ENCODE peak calls at places on chromosomes 6 and 20, in ten cellular contexts. O is brain microvascular endothelial cell; K is DND-41; U is lower lobe of right lung; Z is choroid plexus epithelial cell; I is ovary; A is CD8-positive, alpha-beta T cell; F is GM23338; R is tibial artery; B is psoas muscle. J is an unnamed sample.

GRCh38 chr6:9039258-9039657 is 603.9 kb upstream of the SLC35B3 start:
- DNase-seq in O (no peak), K (no peak), U (no peak), Z (peak), I (no peak), A (no peak), F (no peak), R (no peak), B (no peak), J (no peak)

GRCh38 chr6:137680678-137681346 is 186.2 kb upstream of the TNFAIP3 start:
- DNase-seq in O (peak), K (no peak), U (no peak), Z (peak), I (no peak), A (no peak), F (no peak), R (no peak), B (no peak), J (no peak)

GRCh38 chr6:23533311-23533710 is 592.7 kb upstream of the NRSN1 start:
- DNase-seq in O (no peak), K (no peak), U (no peak), Z (no peak), I (no peak), A (no peak), F (no peak), R (no peak), B (no peak), J (no peak)

GRCh38 chr6:142802124-142802523 is 142.9 kb downstream of the HIVEP2 start:
- DNase-seq in O (peak), K (no peak), U (no peak), Z (peak), I (no peak), A (no peak), F (peak), R (no peak), B (no peak), J (no peak)

GRCh38 chr20:40980106-40980827 is 48.4 kb upstream of the TOP1 start:
- DNase-seq in O (no peak), K (no peak), U (no peak), Z (peak), I (no peak), A (no peak), F (no peak), R (no peak), B (no peak), J (no peak)

GRCh38 chr6:144216668-144217218 is 66.4 kb downstream of the STX11 start:
- DNase-seq in O (no peak), K (no peak), U (peak), Z (no peak), I (no peak), A (peak), F (peak), R (no peak), B (peak), J (no peak)

GRCh38 chr20:40562031-40562430 is 127.0 kb downstream of the MAFB start:
- DNase-seq in O (peak), K (no peak), U (peak), Z (peak), I (no peak), A (no peak), F (no peak), R (no peak), B (no peak), J (no peak)

GRCh38 chr6:166097914-166098522 is 69.6 kb downstream of the TBXT start:
- DNase-seq in O (peak), K (peak), U (peak), Z (peak), I (peak), A (peak), F (peak), R (peak), B (peak), J (no peak)

GRCh38 chr6:75147512-75147911 is 58.3 kb downstream of the COL12A1 start:
- DNase-seq in O (no peak), K (no peak), U (no peak), Z (peak), I (no peak), A (no peak), F (no peak), R (no peak), B (no peak), J (no peak)

GRCh38 chr6:132768051-132768517 is 10.4 kb upstream of the VNN2 start:
- DNase-seq in O (no peak), K (no peak), U (peak), Z (peak), I (no peak), A (no peak), F (peak), R (peak), B (no peak), J (peak)

GRCh38 chr6:33851959-33852358 is 48.2 kb upstream of the MLN start:
- DNase-seq in O (no peak), K (no peak), U (no peak), Z (peak), I (no peak), A (peak), F (peak), R (no peak), B (no peak), J (no peak)

GRCh38 chr6:3454206-3455016 is 2.4 kb downstream of the SLC22A23 start:
- DNase-seq in O (no peak), K (no peak), U (no peak), Z (no peak), I (no peak), A (no peak), F (no peak), R (no peak), B (no peak), J (no peak)

GRCh38 chr20:1375515-1375914 is 17.3 kb downstream of the FKBP1A start:
- DNase-seq in O (peak), K (no peak), U (no peak), Z (peak), I (no peak), A (no peak), F (no peak), R (no peak), B (no peak), J (no peak)

GRCh38 chr6:42459888-42460287 is 8.2 kb upstream of the TRERF1 start:
- DNase-seq in O (no peak), K (no peak), U (no peak), Z (no peak), I (no peak), A (no peak), F (no peak), R (no peak), B (no peak), J (no peak)

GRCh38 chr20:20710847-20711315 is 1.6 kb downstream of the RALGAPA2 start:
- DNase-seq in O (no peak), K (no peak), U (peak), Z (no peak), I (no peak), A (peak), F (no peak), R (no peak), B (no peak), J (no peak)

GRCh38 chr6:41552723-41553122 is 6.5 kb downstream of the FOXP4 start:
- DNase-seq in O (no peak), K (no peak), U (no peak), Z (no peak), I (no peak), A (no peak), F (no peak), R (no peak), B (no peak), J (no peak)

GRCh38 chr6:168397011-168397410 is 44.0 kb upstream of the SMOC2 start:
- DNase-seq in O (no peak), K (no peak), U (no peak), Z (no peak), I (no peak), A (no peak), F (no peak), R (no peak), B (no peak), J (no peak)

GRCh38 chr6:36276581-36277536 is 7.0 kb downstream of the PNPLA1 start:
- DNase-seq in O (no peak), K (no peak), U (no peak), Z (no peak), I (no peak), A (no peak), F (no peak), R (no peak), B (no peak), J (no peak)

GRCh38 chr20:35702051-35702823 is 3.0 kb downstream of the ROMO1 start:
- DNase-seq in O (no peak), K (no peak), U (no peak), Z (no peak), I (peak), A (no peak), F (no peak), R (no peak), B (no peak), J (no peak)

GRCh38 chr6:12298995-12299394 is 8.8 kb downstream of the EDN1 start:
- DNase-seq in O (no peak), K (no peak), U (no peak), Z (no peak), I (no peak), A (no peak), F (no peak), R (no peak), B (no peak), J (no peak)

GRCh38 chr20:33871362-33871761 is 60.2 kb downstream of the CHMP4B start:
- DNase-seq in O (no peak), K (no peak), U (no peak), Z (no peak), I (no peak), A (no peak), F (no peak), R (no peak), B (no peak), J (no peak)

GRCh38 chr6:143397229-143398222 is 53.0 kb downstream of the ADAT2 start:
- DNase-seq in O (peak), K (no peak), U (peak), Z (peak), I (peak), A (peak), F (peak), R (peak), B (peak), J (no peak)

GRCh38 chr6:32046450-32047083 is 8.4 kb downstream of the CYP21A2 start:
- DNase-seq in O (no peak), K (no peak), U (no peak), Z (peak), I (peak), A (no peak), F (peak), R (peak), B (peak), J (no peak)

GRCh38 chr6:159043986-159044385 is 805 bp downstream of the TAGAP start:
- DNase-seq in O (no peak), K (peak), U (no peak), Z (no peak), I (no peak), A (no peak), F (no peak), R (no peak), B (no peak), J (peak)

GRCh38 chr6:113015249-113015648 is 668.1 kb downstream of the RFPL4B start:
- DNase-seq in O (no peak), K (no peak), U (no peak), Z (peak), I (no peak), A (no peak), F (no peak), R (no peak), B (no peak), J (no peak)

GRCh38 chr6:142683688-142684087 is 261.3 kb downstream of the HIVEP2 start:
- DNase-seq in O (no peak), K (no peak), U (no peak), Z (no peak), I (no peak), A (no peak), F (no peak), R (no peak), B (no peak), J (no peak)

GRCh38 chr6:89611666-89612065 is 26.9 kb downstream of the LYRM2 start:
- DNase-seq in O (peak), K (no peak), U (no peak), Z (peak), I (no peak), A (no peak), F (no peak), R (no peak), B (no peak), J (peak)

GRCh38 chr6:25181923-25182322 is 97.3 kb upstream of the CARMIL1 start:
- DNase-seq in O (no peak), K (no peak), U (no peak), Z (no peak), I (no peak), A (no peak), F (no peak), R (no peak), B (no peak), J (no peak)

GRCh38 chr20:63718996-63719395 is 11.2 kb downstream of the ZGPAT start:
- DNase-seq in O (no peak), K (no peak), U (no peak), Z (no peak), I (no peak), A (no peak), F (no peak), R (no peak), B (no peak), J (no peak)

GRCh38 chr6:31888281-31889258 is 8.9 kb downstream of the EHMT2 start:
- DNase-seq in O (no peak), K (peak), U (no peak), Z (no peak), I (no peak), A (peak), F (peak), R (no peak), B (no peak), J (peak)

GRCh38 chr6:38836585-38836984 is 121.5 kb downstream of the DNAH8 start:
- DNase-seq in O (no peak), K (no peak), U (no peak), Z (no peak), I (no peak), A (no peak), F (peak), R (no peak), B (no peak), J (no peak)

GRCh38 chr6:43938178-43939101 is 168.4 kb downstream of the VEGFA start:
- DNase-seq in O (no peak), K (peak), U (no peak), Z (no peak), I (peak), A (no peak), F (no peak), R (peak), B (no peak), J (no peak)

DNA sequence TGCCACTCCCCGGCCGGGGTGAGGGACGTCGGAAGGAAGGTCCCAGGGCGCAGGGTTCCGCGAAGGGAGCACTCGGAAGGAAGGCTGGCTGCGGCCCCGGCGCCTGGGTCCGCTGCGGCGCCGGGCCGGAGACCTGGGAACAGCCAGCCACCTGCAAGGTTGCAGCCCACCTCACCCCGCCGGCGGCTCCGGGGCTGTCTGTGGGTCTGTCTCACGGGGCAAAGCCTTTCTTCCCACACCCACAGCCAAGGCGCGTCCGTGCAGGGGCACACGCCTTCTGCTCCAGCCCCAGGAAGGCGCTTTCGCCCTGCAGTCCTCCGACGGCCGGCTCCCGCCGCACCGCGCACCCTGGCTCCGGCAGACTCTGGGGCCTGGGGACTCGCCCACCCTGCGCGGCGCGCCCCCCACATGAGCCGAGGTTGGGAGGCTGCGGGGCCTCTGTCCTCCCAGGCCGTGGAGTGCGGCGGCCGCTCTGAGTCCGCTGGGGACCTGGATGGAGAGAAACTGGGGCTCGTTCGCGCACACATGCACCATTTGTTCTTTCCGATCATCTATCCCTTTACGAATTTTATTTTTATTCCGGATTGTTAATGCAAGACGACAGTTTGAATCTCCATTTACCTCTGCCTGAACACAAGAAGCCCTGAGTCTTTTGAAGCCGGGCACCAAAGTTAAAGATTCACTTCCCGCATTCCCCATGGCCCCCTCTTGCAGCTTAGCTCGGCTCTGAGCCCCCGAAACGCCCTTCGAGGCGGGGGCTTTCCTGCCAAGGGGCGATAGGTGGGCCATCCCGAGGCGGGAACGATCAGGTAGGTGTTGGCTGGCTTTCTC is 4.5 kb upstream of the FOXC1 start:
- DNase-seq in O (no peak), K (no peak), U (no peak), Z (no peak), I (no peak), A (no peak), F (peak), R (peak), B (peak), J (no peak)
- H3K4me3 ChIP-seq in O (no peak), K (no peak), U (peak), Z (no peak), I (peak), A (peak), F (peak), R (peak), B (peak), J (no peak)

DNA sequence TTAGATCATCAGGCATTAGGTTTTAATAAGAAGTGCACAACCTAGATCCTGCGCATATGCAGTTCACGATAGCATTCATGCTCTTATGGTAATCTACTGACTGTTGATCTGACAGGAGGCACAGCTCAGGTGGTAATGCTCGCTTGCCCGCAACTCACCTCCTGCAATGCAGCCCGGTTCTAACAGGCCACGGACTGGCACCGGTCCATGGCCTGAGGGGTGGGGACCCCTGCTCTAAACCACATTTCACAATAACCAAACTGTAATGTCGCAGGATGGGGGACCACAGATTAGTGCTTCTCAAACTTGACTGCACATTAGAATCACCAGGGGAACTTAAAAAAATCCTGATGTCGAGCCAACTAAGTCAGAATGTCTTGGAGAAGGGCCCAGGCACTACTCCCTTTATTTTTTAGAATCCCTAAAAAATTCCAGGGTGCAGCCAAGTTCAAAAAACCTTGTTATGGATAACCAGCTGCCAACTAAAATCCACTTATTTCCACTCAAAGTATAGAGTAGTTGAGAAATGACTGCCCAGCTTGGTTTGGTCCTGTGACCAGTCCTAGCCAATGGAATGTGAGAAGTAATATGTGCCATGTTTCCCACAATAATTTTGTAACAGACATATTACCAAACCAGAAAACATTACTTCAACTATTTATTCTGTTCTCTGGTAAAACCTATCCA is 3.1 kb downstream of the SHPRH start:
- DNase-seq in O (no peak), K (no peak), U (no peak), Z (peak), I (peak), A (no peak), F (no peak), R (no peak), B (no peak), J (no peak)
- H3K4me3 ChIP-seq in O (no peak), K (no peak), U (no peak), Z (no peak), I (no peak), A (no peak), F (no peak), R (no peak), B (peak), J (peak)

GRCh38 chr20:23350007-23350854 is at the start of gene NXT1:
- DNase-seq in O (peak), K (peak), U (peak), Z (peak), I (peak), A (peak), F (peak), R (peak), B (peak), J (peak)

GRCh38 chr20:23344336-23344735 is 6.3 kb upstream of the NXT1 start:
- DNase-seq in O (no peak), K (no peak), U (no peak), Z (no peak), I (no peak), A (no peak), F (no peak), R (no peak), B (no peak), J (no peak)

GRCh38 chr20:23349338-23350006 is 1.1 kb upstream of the NXT1 start:
- DNase-seq in O (no peak), K (no peak), U (no peak), Z (no peak), I (peak), A (no peak), F (peak), R (no peak), B (no peak), J (peak)

GRCh38 chr20:23350855-23351838 is 556 bp downstream of the NXT1 start:
- DNase-seq in O (peak), K (peak), U (peak), Z (peak), I (peak), A (peak), F (peak), R (peak), B (peak), J (peak)

DNA sequence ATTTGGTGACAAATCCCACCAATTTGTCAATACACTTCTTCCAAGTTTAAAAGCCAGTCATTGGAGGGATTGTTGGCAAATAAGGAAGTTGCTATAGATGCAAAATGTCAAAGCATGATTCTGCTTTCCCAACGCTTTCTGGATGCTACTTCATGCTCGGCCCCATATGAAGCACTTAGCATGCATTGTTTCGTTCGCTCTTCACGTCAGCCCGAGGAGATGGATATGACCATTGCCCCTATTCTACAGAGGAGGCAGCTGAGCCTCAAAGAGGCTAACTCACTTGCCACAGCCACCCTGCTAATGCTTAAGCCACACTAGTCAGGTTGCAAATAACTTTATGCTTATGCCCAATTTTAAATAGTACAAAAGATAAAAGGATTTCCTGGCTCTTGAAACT is 2.8 kb upstream of the NXT1 start:
- DNase-seq in O (no peak), K (no peak), U (no peak), Z (no peak), I (no peak), A (no peak), F (no peak), R (no peak), B (no peak), J (no peak)
- H3K4me3 ChIP-seq in O (no peak), K (no peak), U (no peak), Z (no peak), I (no peak), A (no peak), F (no peak), R (no peak), B (no peak), J (no peak)

GRCh38 chr6:127289934-127290333 is 23.3 kb downstream of the RNF146 start:
- DNase-seq in O (no peak), K (no peak), U (no peak), Z (no peak), I (no peak), A (no peak), F (no peak), R (no peak), B (no peak), J (no peak)

GRCh38 chr6:127290391-127290963 is 23.8 kb downstream of the RNF146 start:
- DNase-seq in O (no peak), K (no peak), U (no peak), Z (no peak), I (no peak), A (no peak), F (no peak), R (no peak), B (no peak), J (peak)

GRCh38 chr6:127291495-127291894 is 24.8 kb downstream of the RNF146 start:
- DNase-seq in O (no peak), K (no peak), U (no peak), Z (no peak), I (no peak), A (no peak), F (no peak), R (no peak), B (no peak), J (no peak)

GRCh38 chr6:127288705-127289104 is 22.0 kb downstream of the RNF146 start:
- DNase-seq in O (no peak), K (no peak), U (no peak), Z (peak), I (no peak), A (no peak), F (no peak), R (no peak), B (no peak), J (no peak)
- H3K4me3 ChIP-seq in O (no peak), K (no peak), U (no peak), Z (no peak), I (no peak), A (no peak), F (no peak), R (no peak), B (no peak), J (no peak)